ENCODE peak calls at places on chromosomes 16 and 17, in nine cellular contexts. J is lung; T is ovary; Y is activated T-helper 9 cell treated with anti-CD3 and anti-CD28 coated beads, Interleukin-2, amount 50 U/mL, for 16 hours; I is EH; V is coronary artery; S is T follicular helper cell; G is stimulated activated CD8-positive, alpha-beta memory T cell treated with anti-CD3 and anti-CD28 coated beads, Interleukin-15, amount 100 ng/mL, for 4 hours; L is activated T-helper 1 cell treated with anti-CD3 and anti-CD28 coated beads, Interleukin-12 subunit alpha, Interleukin-12 subunit beta, Interleukin-2, Interleukin-4 antibody, amounts not matched to agents 30 ng/mL and 10 ng/mL and 1 ng/mL, durations not matched to agents 14 hours and 24 hours and 36 hours. F is an unnamed sample.

GRCh38 chr17:74972107-74972972 is at the start of gene HID1:
- DNase-seq in G (peak; percentile 48), J (peak; percentile 52), V (no peak), Y (peak; percentile 77), L (peak; percentile 54), T (peak; percentile 50), S (peak; percentile 81), I (peak; percentile 28), F (no peak)

GRCh38 chr17:78284146-78284545 is 52.7 kb downstream of the TMEM235 start:
- DNase-seq in Y (no peak), L (no peak), G (no peak), J (no peak), S (no peak), I (no peak), T (no peak), V (no peak), F (no peak)

GRCh38 chr16:57284206-57284951 is at the start of gene PLLP:
- DNase-seq in T (no peak), S (no peak), Y (peak; percentile 33), V (peak; percentile 68), I (peak; percentile 38), L (peak; percentile 24), J (no peak), G (no peak), F (no peak)

GRCh38 chr16:12113581-12114375 is 137.2 kb downstream of the SNX29 start:
- DNase-seq in I (peak; percentile 75), T (no peak), S (no peak), Y (no peak), L (no peak), G (no peak), J (no peak), V (no peak), F (no peak)

GRCh38 chr17:17567631-17568030 is 23.9 kb downstream of the PEMT start:
- DNase-seq in I (no peak), J (peak; percentile 49), G (no peak), L (no peak), S (no peak), Y (no peak), V (peak; percentile 81), T (peak; percentile 71), F (peak; percentile 77)

GRCh38 chr16:57167951-57168350 is 17.9 kb downstream of the PSME3IP1 start:
- DNase-seq in G (no peak), L (peak; percentile 28), I (peak; percentile 76), S (no peak), Y (no peak), J (no peak), T (no peak), V (no peak), F (no peak)

GRCh38 chr16:57038151-57038550 is 48.8 kb downstream of the NLRC5 start:
- DNase-seq in L (no peak), Y (no peak), S (no peak), I (peak; percentile 67), J (no peak), T (no peak), V (no peak), G (no peak), F (no peak)

GRCh38 chr16:67034478-67034877 is 5.5 kb downstream of the CBFB start:
- DNase-seq in Y (no peak), G (no peak), J (peak; percentile 0), T (no peak), I (peak; percentile 53), S (no peak), V (no peak), L (no peak), F (peak; percentile 40)

GRCh38 chr16:2514333-2515179 is 804 bp downstream of the ATP6V0C start:
- DNase-seq in J (peak; percentile 46), G (no peak), V (no peak), I (peak; percentile 23), Y (peak; percentile 28), L (no peak), S (no peak), T (no peak), F (no peak)

GRCh38 chr16:89322381-89323119 is 105.0 kb downstream of the ZNF778 start:
- DNase-seq in G (no peak), V (no peak), T (peak; percentile 61), J (peak; percentile 72), L (no peak), I (peak; percentile 79), S (no peak), Y (no peak), F (no peak)

GRCh38 chr17:559699-560378 is 154.8 kb downstream of the VPS53 start:
- DNase-seq in I (peak; percentile 96), L (no peak), J (peak; percentile 36), G (no peak), Y (no peak), T (no peak), V (no peak), S (no peak), F (peak; percentile 79)